ENCODE peak calls at places on chromosomes 5 and 9, in five cellular contexts. One of them, this sample, is unnamed.

GRCh38 chr9:132201139-132201538 is 39.3 kb downstream of the NTNG2 start:
- DNase-seq in left ventricle myocardium inferior: no peak
- DNase-seq in stimulated activated CD4-positive, alpha-beta T cell treated with anti-CD3 and anti-CD28 coated beads, Interleukin-15, amount 100 ng/mL, for 1 hour: no peak
- DNase-seq in GM04503: no peak
- DNase-seq in activated CD4-positive, alpha-beta T cell treated with anti-CD3 and anti-CD28 coated beads, Interleukin-2, amount 10 ng/mL, durations not matched to agents 7 days and 5 days: no peak
- DNase-seq in this sample: no peak

GRCh38 chr5:66519626-66520025 is 76.6 kb upstream of the MAST4 start:
- DNase-seq in stimulated activated CD4-positive, alpha-beta T cell treated with anti-CD3 and anti-CD28 coated beads, Interleukin-15, amount 100 ng/mL, for 1 hour: no peak
- DNase-seq in activated CD4-positive, alpha-beta T cell treated with anti-CD3 and anti-CD28 coated beads, Interleukin-2, amount 10 ng/mL, durations not matched to agents 7 days and 5 days: no peak
- DNase-seq in left ventricle myocardium inferior: no peak
- DNase-seq in GM04503: no peak
- DNase-seq in this sample: no peak

GRCh38 chr5:91383956-91384300 is 811 bp upstream of the ARRDC3 start:
- DNase-seq in stimulated activated CD4-positive, alpha-beta T cell treated with anti-CD3 and anti-CD28 coated beads, Interleukin-15, amount 100 ng/mL, for 1 hour: no peak
- DNase-seq in activated CD4-positive, alpha-beta T cell treated with anti-CD3 and anti-CD28 coated beads, Interleukin-2, amount 10 ng/mL, durations not matched to agents 7 days and 5 days: peak
- DNase-seq in GM04503: no peak
- DNase-seq in left ventricle myocardium inferior: peak
- DNase-seq in this sample: peak

GRCh38 chr9:98381311-98382103 is 126.1 kb upstream of the TBC1D2 start:
- DNase-seq in left ventricle myocardium inferior: no peak
- DNase-seq in stimulated activated CD4-positive, alpha-beta T cell treated with anti-CD3 and anti-CD28 coated beads, Interleukin-15, amount 100 ng/mL, for 1 hour: no peak
- DNase-seq in GM04503: no peak
- DNase-seq in activated CD4-positive, alpha-beta T cell treated with anti-CD3 and anti-CD28 coated beads, Interleukin-2, amount 10 ng/mL, durations not matched to agents 7 days and 5 days: no peak
- DNase-seq in this sample: no peak

GRCh38 chr5:180291234-180291940 is 496 bp downstream of the MAPK9 start:
- DNase-seq in activated CD4-positive, alpha-beta T cell treated with anti-CD3 and anti-CD28 coated beads, Interleukin-2, amount 10 ng/mL, durations not matched to agents 7 days and 5 days: no peak
- DNase-seq in left ventricle myocardium inferior: no peak
- DNase-seq in GM04503: no peak
- DNase-seq in stimulated activated CD4-positive, alpha-beta T cell treated with anti-CD3 and anti-CD28 coated beads, Interleukin-15, amount 100 ng/mL, for 1 hour: peak
- DNase-seq in this sample: peak

GRCh38 chr9:134947265-134947955 is 29.7 kb upstream of the FCN1 start:
- DNase-seq in GM04503: no peak
- DNase-seq in activated CD4-positive, alpha-beta T cell treated with anti-CD3 and anti-CD28 coated beads, Interleukin-2, amount 10 ng/mL, durations not matched to agents 7 days and 5 days: no peak
- DNase-seq in left ventricle myocardium inferior: no peak
- DNase-seq in stimulated activated CD4-positive, alpha-beta T cell treated with anti-CD3 and anti-CD28 coated beads, Interleukin-15, amount 100 ng/mL, for 1 hour: no peak
- DNase-seq in this sample: no peak

GRCh38 chr5:104267282-104268015 is 704.9 kb upstream of the NUDT12 start:
- DNase-seq in left ventricle myocardium inferior: no peak
- DNase-seq in activated CD4-positive, alpha-beta T cell treated with anti-CD3 and anti-CD28 coated beads, Interleukin-2, amount 10 ng/mL, durations not matched to agents 7 days and 5 days: no peak
- DNase-seq in GM04503: no peak
- DNase-seq in stimulated activated CD4-positive, alpha-beta T cell treated with anti-CD3 and anti-CD28 coated beads, Interleukin-15, amount 100 ng/mL, for 1 hour: no peak
- DNase-seq in this sample: no peak

GRCh38 chr5:43369651-43370050 is 42.5 kb downstream of the CCL28 start:
- DNase-seq in GM04503: peak
- DNase-seq in activated CD4-positive, alpha-beta T cell treated with anti-CD3 and anti-CD28 coated beads, Interleukin-2, amount 10 ng/mL, durations not matched to agents 7 days and 5 days: no peak
- DNase-seq in stimulated activated CD4-positive, alpha-beta T cell treated with anti-CD3 and anti-CD28 coated beads, Interleukin-15, amount 100 ng/mL, for 1 hour: no peak
- DNase-seq in left ventricle myocardium inferior: no peak
- DNase-seq in this sample: no peak

GRCh38 chr5:944992-945685 is 52.5 kb downstream of the TRIP13 start:
- DNase-seq in stimulated activated CD4-positive, alpha-beta T cell treated with anti-CD3 and anti-CD28 coated beads, Interleukin-15, amount 100 ng/mL, for 1 hour: no peak
- DNase-seq in GM04503: no peak
- DNase-seq in activated CD4-positive, alpha-beta T cell treated with anti-CD3 and anti-CD28 coated beads, Interleukin-2, amount 10 ng/mL, durations not matched to agents 7 days and 5 days: no peak
- DNase-seq in left ventricle myocardium inferior: no peak
- DNase-seq in this sample: no peak

GRCh38 chr9:136482046-136482792 is 621 bp downstream of the SEC16A start:
- DNase-seq in left ventricle myocardium inferior: no peak
- DNase-seq in stimulated activated CD4-positive, alpha-beta T cell treated with anti-CD3 and anti-CD28 coated beads, Interleukin-15, amount 100 ng/mL, for 1 hour: no peak
- DNase-seq in activated CD4-positive, alpha-beta T cell treated with anti-CD3 and anti-CD28 coated beads, Interleukin-2, amount 10 ng/mL, durations not matched to agents 7 days and 5 days: peak
- DNase-seq in GM04503: peak
- DNase-seq in this sample: peak

GRCh38 chr5:142779163-142779562 is 9.0 kb downstream of the ARHGAP26 start:
- DNase-seq in activated CD4-positive, alpha-beta T cell treated with anti-CD3 and anti-CD28 coated beads, Interleukin-2, amount 10 ng/mL, durations not matched to agents 7 days and 5 days: no peak
- DNase-seq in left ventricle myocardium inferior: peak
- DNase-seq in stimulated activated CD4-positive, alpha-beta T cell treated with anti-CD3 and anti-CD28 coated beads, Interleukin-15, amount 100 ng/mL, for 1 hour: no peak
- DNase-seq in GM04503: no peak
- DNase-seq in this sample: no peak

GRCh38 chr9:126371007-126371870 is 44.6 kb downstream of the MVB12B start:
- DNase-seq in left ventricle myocardium inferior: no peak
- DNase-seq in GM04503: no peak
- DNase-seq in activated CD4-positive, alpha-beta T cell treated with anti-CD3 and anti-CD28 coated beads, Interleukin-2, amount 10 ng/mL, durations not matched to agents 7 days and 5 days: no peak
- DNase-seq in stimulated activated CD4-positive, alpha-beta T cell treated with anti-CD3 and anti-CD28 coated beads, Interleukin-15, amount 100 ng/mL, for 1 hour: no peak
- DNase-seq in this sample: no peak

GRCh38 chr5:92945630-92946097 is 635.4 kb downstream of the NR2F1-AS1 start:
- DNase-seq in GM04503: no peak
- DNase-seq in left ventricle myocardium inferior: no peak
- DNase-seq in stimulated activated CD4-positive, alpha-beta T cell treated with anti-CD3 and anti-CD28 coated beads, Interleukin-15, amount 100 ng/mL, for 1 hour: no peak
- DNase-seq in activated CD4-positive, alpha-beta T cell treated with anti-CD3 and anti-CD28 coated beads, Interleukin-2, amount 10 ng/mL, durations not matched to agents 7 days and 5 days: no peak
- DNase-seq in this sample: no peak

GRCh38 chr9:14992025-14992424 is 81.8 kb upstream of the FREM1 start:
- DNase-seq in GM04503: no peak
- DNase-seq in left ventricle myocardium inferior: no peak
- DNase-seq in activated CD4-positive, alpha-beta T cell treated with anti-CD3 and anti-CD28 coated beads, Interleukin-2, amount 10 ng/mL, durations not matched to agents 7 days and 5 days: peak
- DNase-seq in stimulated activated CD4-positive, alpha-beta T cell treated with anti-CD3 and anti-CD28 coated beads, Interleukin-15, amount 100 ng/mL, for 1 hour: no peak
- DNase-seq in this sample: no peak

GRCh38 chr5:43020294-43020711 is 19.8 kb downstream of the ANXA2R start:
- DNase-seq in activated CD4-positive, alpha-beta T cell treated with anti-CD3 and anti-CD28 coated beads, Interleukin-2, amount 10 ng/mL, durations not matched to agents 7 days and 5 days: peak
- DNase-seq in left ventricle myocardium inferior: no peak
- DNase-seq in stimulated activated CD4-positive, alpha-beta T cell treated with anti-CD3 and anti-CD28 coated beads, Interleukin-15, amount 100 ng/mL, for 1 hour: no peak
- DNase-seq in GM04503: no peak
- DNase-seq in this sample: no peak

GRCh38 chr9:97983524-97984187 is 515 bp downstream of the ANP32B start:
- DNase-seq in left ventricle myocardium inferior: peak
- DNase-seq in stimulated activated CD4-positive, alpha-beta T cell treated with anti-CD3 and anti-CD28 coated beads, Interleukin-15, amount 100 ng/mL, for 1 hour: peak
- DNase-seq in activated CD4-positive, alpha-beta T cell treated with anti-CD3 and anti-CD28 coated beads, Interleukin-2, amount 10 ng/mL, durations not matched to agents 7 days and 5 days: peak
- DNase-seq in GM04503: no peak
- DNase-seq in this sample: peak

GRCh38 chr9:3912817-3913216 is 387.0 kb upstream of the RFX3 start:
- DNase-seq in GM04503: no peak
- DNase-seq in stimulated activated CD4-positive, alpha-beta T cell treated with anti-CD3 and anti-CD28 coated beads, Interleukin-15, amount 100 ng/mL, for 1 hour: no peak
- DNase-seq in left ventricle myocardium inferior: no peak
- DNase-seq in activated CD4-positive, alpha-beta T cell treated with anti-CD3 and anti-CD28 coated beads, Interleukin-2, amount 10 ng/mL, durations not matched to agents 7 days and 5 days: no peak
- DNase-seq in this sample: no peak

GRCh38 chr5:88269222-88269771 is 652 bp upstream of the TMEM161B start:
- DNase-seq in GM04503: no peak
- DNase-seq in stimulated activated CD4-positive, alpha-beta T cell treated with anti-CD3 and anti-CD28 coated beads, Interleukin-15, amount 100 ng/mL, for 1 hour: no peak
- DNase-seq in activated CD4-positive, alpha-beta T cell treated with anti-CD3 and anti-CD28 coated beads, Interleukin-2, amount 10 ng/mL, durations not matched to agents 7 days and 5 days: peak
- DNase-seq in left ventricle myocardium inferior: no peak
- DNase-seq in this sample: peak

GRCh38 chr9:124706685-124707084 is 64.4 kb downstream of the NR6A1 start:
- DNase-seq in activated CD4-positive, alpha-beta T cell treated with anti-CD3 and anti-CD28 coated beads, Interleukin-2, amount 10 ng/mL, durations not matched to agents 7 days and 5 days: no peak
- DNase-seq in GM04503: no peak
- DNase-seq in stimulated activated CD4-positive, alpha-beta T cell treated with anti-CD3 and anti-CD28 coated beads, Interleukin-15, amount 100 ng/mL, for 1 hour: no peak
- DNase-seq in left ventricle myocardium inferior: no peak
- DNase-seq in this sample: no peak

GRCh38 chr9:21316860-21317259 is 11.7 kb upstream of the IFNA5 start:
- DNase-seq in activated CD4-positive, alpha-beta T cell treated with anti-CD3 and anti-CD28 coated beads, Interleukin-2, amount 10 ng/mL, durations not matched to agents 7 days and 5 days: no peak
- DNase-seq in stimulated activated CD4-positive, alpha-beta T cell treated with anti-CD3 and anti-CD28 coated beads, Interleukin-15, amount 100 ng/mL, for 1 hour: no peak
- DNase-seq in GM04503: no peak
- DNase-seq in left ventricle myocardium inferior: no peak
- DNase-seq in this sample: no peak

GRCh38 chr5:16894236-16895057 is 41.6 kb downstream of the MYO10 start:
- DNase-seq in stimulated activated CD4-positive, alpha-beta T cell treated with anti-CD3 and anti-CD28 coated beads, Interleukin-15, amount 100 ng/mL, for 1 hour: no peak
- DNase-seq in GM04503: peak
- DNase-seq in activated CD4-positive, alpha-beta T cell treated with anti-CD3 and anti-CD28 coated beads, Interleukin-2, amount 10 ng/mL, durations not matched to agents 7 days and 5 days: no peak
- DNase-seq in left ventricle myocardium inferior: no peak
- DNase-seq in this sample: no peak

GRCh38 chr9:107292811-107293554 is 9.9 kb downstream of the RAD23B start:
- DNase-seq in left ventricle myocardium inferior: no peak
- DNase-seq in GM04503: no peak
- DNase-seq in stimulated activated CD4-positive, alpha-beta T cell treated with anti-CD3 and anti-CD28 coated beads, Interleukin-15, amount 100 ng/mL, for 1 hour: no peak
- DNase-seq in activated CD4-positive, alpha-beta T cell treated with anti-CD3 and anti-CD28 coated beads, Interleukin-2, amount 10 ng/mL, durations not matched to agents 7 days and 5 days: no peak
- DNase-seq in this sample: no peak

GRCh38 chr5:36070687-36071571 is 4.2 kb upstream of the UGT3A2 start:
- DNase-seq in activated CD4-positive, alpha-beta T cell treated with anti-CD3 and anti-CD28 coated beads, Interleukin-2, amount 10 ng/mL, durations not matched to agents 7 days and 5 days: no peak
- DNase-seq in GM04503: no peak
- DNase-seq in stimulated activated CD4-positive, alpha-beta T cell treated with anti-CD3 and anti-CD28 coated beads, Interleukin-15, amount 100 ng/mL, for 1 hour: no peak
- DNase-seq in left ventricle myocardium inferior: no peak
- DNase-seq in this sample: peak

GRCh38 chr9:122219856-122220672 is 8.7 kb downstream of the LHX6 start:
- DNase-seq in left ventricle myocardium inferior: no peak
- DNase-seq in activated CD4-positive, alpha-beta T cell treated with anti-CD3 and anti-CD28 coated beads, Interleukin-2, amount 10 ng/mL, durations not matched to agents 7 days and 5 days: no peak
- DNase-seq in stimulated activated CD4-positive, alpha-beta T cell treated with anti-CD3 and anti-CD28 coated beads, Interleukin-15, amount 100 ng/mL, for 1 hour: no peak
- DNase-seq in GM04503: no peak
- DNase-seq in this sample: no peak

GRCh38 chr5:59130441-59130840 is 547.6 kb downstream of the RAB3C start:
- DNase-seq in GM04503: no peak
- DNase-seq in left ventricle myocardium inferior: no peak
- DNase-seq in activated CD4-positive, alpha-beta T cell treated with anti-CD3 and anti-CD28 coated beads, Interleukin-2, amount 10 ng/mL, durations not matched to agents 7 days and 5 days: no peak
- DNase-seq in stimulated activated CD4-positive, alpha-beta T cell treated with anti-CD3 and anti-CD28 coated beads, Interleukin-15, amount 100 ng/mL, for 1 hour: no peak
- DNase-seq in this sample: no peak

GRCh38 chr5:75461679-75462078 is 49.8 kb downstream of the CERT1 start:
- DNase-seq in activated CD4-positive, alpha-beta T cell treated with anti-CD3 and anti-CD28 coated beads, Interleukin-2, amount 10 ng/mL, durations not matched to agents 7 days and 5 days: no peak
- DNase-seq in GM04503: peak
- DNase-seq in stimulated activated CD4-positive, alpha-beta T cell treated with anti-CD3 and anti-CD28 coated beads, Interleukin-15, amount 100 ng/mL, for 1 hour: no peak
- DNase-seq in left ventricle myocardium inferior: no peak
- DNase-seq in this sample: no peak